ENCODE peak calls at places on chromosomes 7 and 10, in nine cellular contexts. Z is SJSA1; Q is lower lobe of right lung; A is SK-N-SH; D is brain microvascular endothelial cell; T is IMR-90; F is CD8-positive, alpha-beta T cell; M is ovary; W is sigmoid colon. V is an unnamed sample.

GRCh38 chr10:24784923-24785322 is 61.2 kb upstream of the ARHGAP21 start:
- DNase-seq in Z (no peak), M (no peak), T (no peak), W (no peak), Q (no peak), D (no peak), A (no peak), F (no peak), V (no peak)

GRCh38 chr10:34121974-34122282 is 693.2 kb downstream of the PARD3 start:
- DNase-seq in Q (no peak), F (no peak), T (peak), A (no peak), W (no peak), Z (peak), D (peak), M (no peak), V (no peak)

GRCh38 chr7:143418681-143419458 is 10.2 kb upstream of the EPHA1 start:
- DNase-seq in A (no peak), F (no peak), T (no peak), W (no peak), D (no peak), M (no peak), Q (no peak), Z (no peak), V (no peak)

GRCh38 chr10:102696736-102697135 is 17.5 kb downstream of the ARL3 start:
- DNase-seq in M (no peak), T (no peak), A (no peak), D (no peak), W (no peak), F (no peak), Z (no peak), Q (no peak), V (no peak)

GRCh38 chr7:143269254-143269653 is 6.0 kb downstream of the GSTK1 start:
- DNase-seq in T (no peak), Q (no peak), W (no peak), A (no peak), F (no peak), D (no peak), Z (no peak), M (no peak), V (no peak)

GRCh38 chr7:134327896-134328295 is 11.2 kb upstream of the SLC35B4 start:
- DNase-seq in W (no peak), F (peak), M (no peak), A (peak), D (peak), Q (no peak), T (peak), Z (peak), V (no peak)

GRCh38 chr10:101218423-101219136 is 10.7 kb downstream of the LBX1 start:
- DNase-seq in T (no peak), A (peak), F (no peak), Z (no peak), Q (no peak), D (no peak), M (no peak), W (no peak), V (no peak)

GRCh38 chr10:129877773-129878371 is 86.2 kb downstream of the EBF3 start:
- DNase-seq in W (no peak), Z (no peak), Q (no peak), D (no peak), M (no peak), F (no peak), A (peak), T (no peak), V (no peak)

GRCh38 chr10:71323407-71323806 is 4.3 kb downstream of the SLC29A3 start:
- DNase-seq in T (peak), D (peak), W (no peak), M (no peak), Q (no peak), F (no peak), Z (no peak), A (peak), V (no peak)

GRCh38 chr10:107733731-107734130 is 569.2 kb upstream of the SORCS1 start:
- DNase-seq in W (no peak), A (no peak), M (no peak), F (no peak), T (no peak), Q (no peak), D (no peak), Z (no peak), V (no peak)

GRCh38 chr10:1666147-1666546 is 71.2 kb downstream of the ADARB2 start:
- DNase-seq in A (no peak), M (no peak), T (no peak), D (no peak), W (no peak), Q (no peak), Z (no peak), F (no peak), V (no peak)

GRCh38 chr10:126736737-126737136 is 66.2 kb upstream of the C10orf90 start:
- DNase-seq in Z (no peak), W (no peak), Q (no peak), T (no peak), F (no peak), M (no peak), D (no peak), A (no peak), V (no peak)

GRCh38 chr10:103757531-103758293 is 97.7 kb downstream of the SH3PXD2A start:
- DNase-seq in W (peak), M (no peak), Z (peak), F (no peak), A (no peak), T (peak), D (peak), Q (no peak), V (no peak)

GRCh38 chr7:116736927-116737715 is 65.1 kb downstream of the MET start:
- DNase-seq in W (no peak), Q (no peak), T (peak), M (no peak), A (no peak), Z (no peak), D (peak), F (no peak), V (no peak)

GRCh38 chr10:128883126-128884060 is 583.6 kb upstream of the MGMT start:
- DNase-seq in Q (no peak), A (no peak), T (no peak), F (no peak), D (no peak), Z (no peak), M (no peak), W (no peak), V (no peak)

GRCh38 chr10:17356820-17357219 is 97.6 kb downstream of the ST8SIA6 start:
- DNase-seq in F (no peak), W (no peak), T (no peak), A (no peak), D (no peak), Z (no peak), Q (no peak), M (no peak), V (no peak)

GRCh38 chr10:17352583-17352982 is 101.8 kb downstream of the ST8SIA6 start:
- DNase-seq in W (no peak), M (no peak), F (no peak), T (no peak), Q (no peak), D (no peak), Z (no peak), A (no peak), V (no peak)

GRCh38 chr10:17354781-17355180 is 99.6 kb downstream of the ST8SIA6 start:
- DNase-seq in Z (no peak), Q (no peak), W (no peak), D (no peak), A (no peak), T (no peak), F (no peak), M (no peak), V (no peak)

GRCh38 chr10:17351506-17351905 is 102.9 kb downstream of the ST8SIA6 start:
- DNase-seq in W (no peak), A (no peak), F (no peak), D (no peak), Q (no peak), T (no peak), M (no peak), Z (no peak), V (no peak)

DNA sequence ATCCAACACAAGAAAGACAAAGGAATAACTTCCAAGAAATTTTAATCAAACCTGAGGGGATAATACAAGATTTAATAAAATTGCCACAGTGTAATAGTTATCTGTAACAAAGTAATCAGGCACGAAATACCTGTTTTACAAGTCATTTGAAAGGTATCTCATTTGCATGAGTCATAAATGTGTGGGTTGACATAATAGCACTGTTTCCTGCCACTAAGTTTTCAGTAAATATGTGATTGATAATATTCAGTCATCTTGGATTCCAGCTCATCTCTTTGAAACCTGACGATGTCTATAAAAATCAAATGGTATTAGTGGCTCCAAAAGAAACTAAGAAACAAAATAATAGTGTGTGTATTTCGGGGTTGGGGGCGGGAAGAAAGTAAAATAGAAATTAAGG is 100.8 kb downstream of the ST8SIA6 start:
- DNase-seq in W (no peak), F (no peak), M (no peak), A (no peak), Z (no peak), Q (no peak), T (peak), D (no peak), V (no peak)
- H3K4me3 ChIP-seq in W (no peak), F (no peak), M (no peak), A (no peak), Z (no peak), Q (no peak), T (no peak), D (no peak), V (no peak)

GRCh38 chr7:80942261-80943041 is 23.6 kb upstream of the SEMA3C start:
- DNase-seq in D (peak), W (peak), M (peak), A (peak), F (no peak), T (peak), Z (peak), Q (no peak), V (no peak)
- H3K4me3 ChIP-seq in D (no peak), W (no peak), M (no peak), A (no peak), F (no peak), T (no peak), Z (no peak), Q (no peak), V (no peak)

GRCh38 chr7:6614941-6615737 is at the start of gene ZNF853:
- DNase-seq in A (peak), M (peak), W (no peak), F (peak), T (no peak), Q (no peak), Z (no peak), D (no peak), V (no peak)
- H3K4me3 ChIP-seq in A (peak), M (peak), W (peak), F (peak), T (peak), Q (peak), Z (peak), D (peak), V (peak)

GRCh38 chr7:3437467-3437866 is 136.4 kb downstream of the SDK1 start:
- DNase-seq in W (no peak), A (no peak), Z (peak), D (no peak), M (no peak), F (no peak), Q (no peak), T (no peak), V (no peak)
- H3K4me3 ChIP-seq in W (no peak), A (no peak), Z (peak), D (no peak), M (no peak), F (no peak), Q (no peak), T (no peak), V (no peak)

GRCh38 chr10:83144461-83144860 is 994.8 kb upstream of the GHITM start:
- DNase-seq in Z (no peak), T (no peak), Q (no peak), F (no peak), M (no peak), W (no peak), D (no peak), A (no peak), V (no peak)

GRCh38 chr10:83142074-83142563 is 997.2 kb upstream of the GHITM start:
- DNase-seq in Z (no peak), M (no peak), W (no peak), T (no peak), D (no peak), Q (no peak), A (no peak), F (no peak), V (no peak)
- H3K4me3 ChIP-seq in Z (no peak), M (no peak), W (no peak), T (no peak), D (no peak), Q (no peak), A (no peak), F (no peak), V (no peak)

GRCh38 chr10:115525141-115525540 is 432.0 kb downstream of the ATRNL1 start:
- DNase-seq in D (no peak), W (no peak), Q (no peak), M (no peak), A (no peak), T (no peak), Z (no peak), F (no peak), V (no peak)
- H3K4me3 ChIP-seq in D (no peak), W (no peak), Q (no peak), M (no peak), A (no peak), T (no peak), Z (no peak), F (no peak), V (no peak)

GRCh38 chr7:18497800-18498199 is 2.3 kb downstream of the HDAC9 start:
- DNase-seq in M (no peak), W (no peak), Z (no peak), A (no peak), T (no peak), Q (no peak), F (no peak), D (no peak), V (no peak)

GRCh38 chr7:18495412-18496335 is at the start of gene HDAC9:
- DNase-seq in Q (no peak), A (peak), F (no peak), D (peak), T (peak), M (peak), W (no peak), Z (peak), V (no peak)

GRCh38 chr7:18497082-18497481 is 1.5 kb downstream of the HDAC9 start:
- DNase-seq in F (no peak), A (no peak), M (no peak), Z (no peak), W (no peak), T (no peak), D (no peak), Q (no peak), V (no peak)

GRCh38 chr7:18494821-18495408 is 634 bp upstream of the HDAC9 start:
- DNase-seq in M (no peak), W (no peak), Z (no peak), D (peak), F (no peak), A (no peak), Q (no peak), T (peak), V (no peak)

GRCh38 chr7:18496336-18496700 is 769 bp downstream of the HDAC9 start:
- DNase-seq in A (no peak), M (no peak), W (no peak), Z (no peak), T (no peak), F (no peak), Q (no peak), D (no peak), V (no peak)
- H3K4me3 ChIP-seq in A (peak), M (peak), W (peak), Z (peak), T (no peak), F (no peak), Q (peak), D (peak), V (peak)

DNA sequence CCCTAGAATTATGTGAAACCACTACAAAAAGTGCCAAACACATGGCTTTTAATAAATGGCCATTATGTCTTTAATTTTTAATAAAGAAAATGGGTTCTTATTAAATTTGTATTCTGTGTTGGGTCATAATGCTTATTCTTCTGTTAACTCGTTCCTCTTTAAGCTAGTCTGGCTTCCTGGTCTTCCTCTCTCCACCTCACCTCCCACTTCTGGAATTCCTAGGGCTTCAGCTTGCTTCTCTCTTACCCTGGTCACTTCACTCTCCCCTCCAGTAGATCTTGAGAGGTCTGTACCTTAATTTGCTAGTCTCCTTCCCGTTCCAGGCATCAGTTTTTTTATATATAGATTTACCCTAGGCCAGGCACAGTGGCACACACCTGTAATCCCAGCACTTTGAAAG is 111.2 kb downstream of the RALA start:
- DNase-seq in W (no peak), D (no peak), F (no peak), Z (no peak), A (no peak), Q (no peak), M (no peak), T (no peak), V (no peak)
- H3K4me3 ChIP-seq in W (no peak), D (no peak), F (no peak), Z (peak), A (peak), Q (peak), M (no peak), T (no peak), V (peak)

DNA sequence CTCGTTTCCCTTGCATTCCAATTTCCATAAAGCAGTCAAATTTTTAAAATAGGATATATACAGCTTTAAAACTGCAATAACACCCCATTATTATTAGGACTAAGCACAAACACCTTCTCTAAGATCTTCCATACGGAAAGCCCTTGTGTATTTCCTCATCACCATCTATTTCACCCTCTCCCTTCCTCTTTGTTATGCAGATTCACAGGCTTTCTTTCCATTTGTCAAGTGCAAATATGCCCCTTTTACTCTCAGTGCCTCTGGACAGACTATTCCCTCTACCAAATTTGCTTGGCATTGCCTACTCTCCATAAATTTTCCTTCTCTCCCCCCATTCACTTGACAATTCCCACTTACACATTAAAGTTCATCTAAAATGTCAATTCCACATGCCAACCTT is 61.7 kb downstream of the SNX13 start:
- DNase-seq in M (no peak), D (no peak), Z (no peak), F (no peak), T (no peak), A (no peak), Q (no peak), W (no peak), V (no peak)
- H3K4me3 ChIP-seq in M (no peak), D (no peak), Z (no peak), F (no peak), T (no peak), A (no peak), Q (no peak), W (no peak), V (no peak)

V was measured in upper lobe of right lung.